ENCODE peak calls at places on chromosome 22, in six cellular contexts. C is lower leg skin, U is A549, O is esophagus squamous epithelium, K is IMR-90, X is adrenal gland. B is an unnamed sample.

GRCh38 chr22:35835998-35836691 is 118.5 kb downstream of the APOL5 start:
- DNase-seq in C (no peak), U (peak; percentile 75), O (no peak), K (peak; percentile 86), X (peak; percentile 41), B (peak; percentile 58)

GRCh38 chr22:49448546-49448945 is 379.1 kb downstream of the BRD1 start:
- DNase-seq in C (no peak), U (no peak), O (no peak), K (no peak), X (no peak), B (no peak)

GRCh38 chr22:29482253-29482652 is 2.2 kb downstream of the NEFH start:
- DNase-seq in C (no peak), U (no peak), O (no peak), K (no peak), X (no peak), B (no peak)

GRCh38 chr22:50529416-50530279 is at the start of gene TYMP:
- DNase-seq in C (peak; percentile 61), U (no peak), O (no peak), K (no peak), X (peak; percentile 67), B (peak; percentile 84)

GRCh38 chr22:29478326-29479276 is 1.4 kb upstream of the NEFH start:
- DNase-seq in C (no peak), U (peak; percentile 18), O (no peak), K (no peak), X (peak; percentile 48), B (no peak)

GRCh38 chr22:20758688-20759087 is 15.2 kb upstream of the SERPIND1 start:
- DNase-seq in C (no peak), U (peak; percentile 4), O (no peak), K (no peak), X (no peak), B (no peak)

GRCh38 chr22:25027959-25028840 is 75.7 kb downstream of the KIAA1671 start:
- DNase-seq in C (no peak), U (peak; percentile 59), O (no peak), K (no peak), X (peak; percentile 46), B (no peak)

GRCh38 chr22:47622541-47622940 is 860.1 kb downstream of the TBC1D22A start:
- DNase-seq in C (no peak), U (no peak), O (no peak), K (no peak), X (no peak), B (no peak)

GRCh38 chr22:49078076-49078710 is 749.5 kb downstream of the BRD1 start:
- DNase-seq in C (no peak), U (no peak), O (no peak), K (no peak), X (no peak), B (no peak)

GRCh38 chr22:32985899-32986772 is 72.0 kb downstream of the SYN3 start:
- DNase-seq in C (peak; percentile 81), U (peak; percentile 61), O (no peak), K (peak; percentile 71), X (peak; percentile 85), B (peak; percentile 82)

GRCh38 chr22:32067613-32068012 is 24.6 kb downstream of the SLC5A1 start:
- DNase-seq in C (no peak), U (no peak), O (no peak), K (no peak), X (no peak), B (no peak)

GRCh38 chr22:39356464-39356863 is 6.7 kb downstream of the SYNGR1 start:
- DNase-seq in C (peak; percentile 59), U (no peak), O (no peak), K (no peak), X (no peak), B (no peak)

GRCh38 chr22:46087816-46088277 is 62.5 kb upstream of the PPARA start:
- DNase-seq in C (peak; percentile 88), U (peak; percentile 67), O (no peak), K (peak; percentile 86), X (peak; percentile 94), B (peak; percentile 94)
- TF ChIP-seq POLR2A in C (no peak), U (no peak), O (no peak), K (no peak), X (peak; percentile 78), B (no peak)

DNA sequence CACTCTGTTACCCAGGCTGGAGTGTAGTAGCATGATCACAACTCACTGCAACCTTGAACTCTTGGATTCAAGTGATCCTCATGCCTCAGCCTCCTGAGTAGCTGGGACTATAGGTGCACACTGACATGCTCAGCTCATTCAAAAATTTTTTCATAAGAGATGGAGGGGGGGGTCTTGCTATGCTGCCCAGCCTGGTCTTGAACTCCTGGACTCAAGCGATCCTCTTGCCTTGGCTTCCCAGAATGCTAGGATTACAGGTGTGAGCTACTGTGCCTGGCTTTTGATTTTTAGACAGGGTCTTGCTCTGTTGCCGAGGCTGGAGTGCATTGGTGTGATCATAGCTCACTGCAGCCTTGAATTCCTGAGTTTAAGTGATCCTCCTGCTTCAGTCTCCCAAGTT is 14.0 kb downstream of the PRAME start:
- DNase-seq in C (no peak), U (no peak), O (no peak), K (no peak), X (no peak), B (no peak)
- TF ChIP-seq POLR2A in C (no peak), U (no peak), O (no peak), K (no peak), X (no peak), B (no peak)

GRCh38 chr22:44029069-44029468 is 5.0 kb downstream of the PARVB start:
- DNase-seq in C (no peak), U (no peak), O (no peak), K (no peak), X (no peak), B (no peak)

GRCh38 chr22:44026066-44026629 is 2.0 kb downstream of the PARVB start:
- DNase-seq in C (no peak), U (no peak), O (no peak), K (no peak), X (no peak), B (peak; percentile 38)

GRCh38 chr22:44025171-44026065 is 1.3 kb downstream of the PARVB start:
- DNase-seq in C (peak; percentile 38), U (no peak), O (no peak), K (no peak), X (peak; percentile 45), B (peak; percentile 67)

GRCh38 chr22:44028091-44028490 is 4.0 kb downstream of the PARVB start:
- DNase-seq in C (no peak), U (no peak), O (no peak), K (no peak), X (no peak), B (no peak)

GRCh38 chr22:44026630-44027511 is 2.8 kb downstream of the PARVB start:
- DNase-seq in C (peak; percentile 85), U (no peak), O (peak; percentile 74), K (peak; percentile 63), X (peak; percentile 62), B (peak; percentile 85)
- TF ChIP-seq POLR2A in C (no peak), U (no peak), O (no peak), K (peak; percentile 36), X (peak; percentile 38), B (no peak)

DNA sequence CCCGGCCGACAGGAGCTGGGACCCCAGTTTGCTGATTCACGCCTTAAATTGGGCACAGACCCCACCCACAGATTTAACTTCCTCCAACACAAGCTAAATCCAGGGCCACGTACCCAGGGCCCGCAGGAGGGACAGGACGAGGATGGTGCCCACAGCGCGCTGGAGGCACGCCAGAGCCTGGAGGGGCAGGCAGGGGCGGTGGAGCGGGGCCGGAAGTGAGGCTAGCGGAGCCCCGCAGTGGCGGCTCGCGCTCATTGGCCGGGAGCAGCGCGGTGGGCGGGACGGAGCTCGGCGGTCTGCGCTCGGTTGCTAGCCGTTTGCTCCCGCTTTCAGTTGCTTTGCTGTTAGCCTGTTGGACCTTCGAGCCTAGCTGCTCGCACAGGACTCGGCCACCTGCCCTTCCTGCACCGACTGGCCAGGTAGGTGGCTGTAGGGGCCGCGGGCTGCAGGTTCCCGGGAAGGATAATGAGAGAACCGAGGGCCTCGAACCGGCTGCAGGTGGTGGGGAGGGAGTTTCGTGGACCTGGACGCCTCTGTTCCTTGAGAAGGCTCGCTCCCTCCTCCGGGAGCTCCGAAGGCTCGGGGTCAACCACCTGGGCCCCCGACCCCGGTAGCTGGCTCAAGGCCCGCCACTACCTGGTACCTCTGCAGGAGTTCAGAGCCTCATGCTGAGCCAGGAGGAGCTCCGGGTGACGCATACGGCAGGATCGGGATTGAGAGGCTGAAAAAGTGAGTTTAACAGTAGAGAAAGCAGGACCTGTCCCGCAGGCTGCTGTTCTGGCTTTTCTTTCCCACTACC is at the start of gene CCDC134:
- DNase-seq in C (peak; percentile 86), U (peak; percentile 61), O (peak; percentile 55), K (peak; percentile 64), X (peak; percentile 93), B (peak; percentile 92)
- TF ChIP-seq POLR2A in C (no peak), U (peak; percentile 84), O (no peak), K (peak; percentile 67), X (peak; percentile 96), B (no peak)

DNA sequence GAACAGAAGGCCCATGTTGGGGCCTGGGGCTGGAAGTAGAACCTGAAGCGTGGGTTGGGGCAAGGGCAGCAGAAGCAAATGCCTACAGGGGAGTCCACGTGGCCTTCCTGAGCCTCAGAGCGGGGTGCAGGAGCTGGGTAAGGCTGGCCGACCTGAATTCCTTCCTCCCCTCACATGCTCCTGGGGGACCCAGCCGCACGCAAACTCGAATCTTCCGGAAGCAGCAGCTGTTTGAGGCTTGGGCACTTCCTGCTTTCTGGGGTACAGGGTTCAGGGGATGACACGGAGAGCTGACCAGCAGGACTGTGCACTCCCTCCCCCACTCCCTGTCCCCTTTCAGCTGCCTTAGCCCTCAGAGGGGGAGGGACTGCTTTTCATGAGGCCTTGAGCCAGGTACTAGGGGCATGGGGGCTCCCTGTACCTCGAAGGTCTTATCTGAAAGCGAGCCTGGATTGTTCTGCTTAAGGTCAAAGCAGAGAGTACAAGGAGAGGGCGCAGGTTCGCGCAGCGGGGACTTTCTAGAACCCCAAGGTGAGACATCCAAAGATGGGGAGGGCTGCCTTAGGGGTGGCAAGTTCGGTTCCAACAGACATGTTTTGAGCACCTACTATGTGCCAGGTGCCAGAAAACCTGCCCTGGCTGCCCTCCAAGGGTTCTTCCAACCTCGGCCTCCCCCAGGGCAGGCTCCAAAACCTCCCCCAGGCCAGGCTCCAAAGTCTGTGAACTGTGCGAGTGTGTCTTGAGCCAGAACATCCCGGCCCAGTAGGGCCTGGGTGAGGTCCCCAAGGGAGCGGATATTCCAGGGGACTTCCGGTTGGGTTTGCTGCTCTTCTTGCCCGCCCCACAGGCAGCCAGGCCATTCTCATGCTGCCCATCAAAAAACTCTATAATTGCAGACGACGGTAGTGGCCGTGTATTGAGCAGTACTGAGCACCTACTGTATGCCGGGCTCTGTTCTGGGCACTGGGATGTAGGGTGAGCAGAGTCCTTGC is 1.7 kb downstream of the NCF4 start:
- DNase-seq in C (peak; percentile 50), U (no peak), O (no peak), K (no peak), X (no peak), B (peak; percentile 77)
- TF ChIP-seq POLR2A in C (no peak), U (no peak), O (no peak), K (no peak), X (no peak), B (no peak)

DNA sequence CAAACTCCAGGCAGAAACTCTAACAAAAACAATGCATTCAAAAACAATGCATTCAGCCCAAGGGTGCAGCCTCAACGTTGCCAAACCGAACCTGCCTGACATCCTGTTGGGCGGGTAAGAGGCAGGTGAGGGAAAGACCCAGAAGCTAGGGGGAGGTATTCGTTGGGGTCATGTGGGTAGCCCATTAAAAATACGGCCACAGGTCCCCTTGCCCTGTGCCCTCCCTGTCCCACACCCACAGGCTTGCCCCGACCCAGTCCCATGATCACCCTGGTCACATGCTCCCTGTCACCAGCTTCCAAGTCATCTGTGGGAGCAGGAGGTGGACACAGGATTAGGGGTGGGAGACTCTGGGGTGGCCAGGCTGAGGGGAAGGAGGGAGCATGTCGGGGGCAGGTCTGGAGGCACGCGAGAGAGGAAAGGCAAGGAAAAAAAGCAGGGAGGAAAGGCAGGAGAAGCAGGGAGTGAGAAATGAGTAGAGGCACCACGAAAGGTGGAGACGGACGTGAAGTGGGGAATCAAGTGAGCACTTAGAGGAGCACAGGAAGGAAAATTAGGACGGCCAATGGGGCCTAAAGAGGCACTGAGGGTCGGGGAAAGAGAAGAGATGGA is 683 bp downstream of the PLA2G6 start:
- DNase-seq in C (no peak), U (no peak), O (no peak), K (no peak), X (peak; percentile 65), B (peak; percentile 57)
- TF ChIP-seq POLR2A in C (no peak), U (no peak), O (no peak), K (peak; percentile 1), X (peak; percentile 48), B (no peak)